ENCODE peak calls at places on chromosomes 6 and 20, in five cellular contexts. X is GOT3, E is PC-3, O is NCI-H2029 treated with DMSO at 0.1 percent for 48 hours, J is Right ventricle myocardium superior. A is an unnamed sample.

GRCh38 chr6:37696220-37696840 is 1.4 kb downstream of the MDGA1 start:
- DNase-seq in X (no peak), E (peak), O (no peak), J (no peak), A (peak)

GRCh38 chr20:16647875-16648597 is 74.8 kb upstream of the KIF16B start:
- DNase-seq in X (no peak), E (no peak), O (no peak), J (no peak), A (no peak)

GRCh38 chr6:110517034-110517433 is 40.6 kb upstream of the SLC22A16 start:
- DNase-seq in X (no peak), E (peak), O (no peak), J (no peak), A (no peak)

GRCh38 chr20:24403410-24403809 is 66.0 kb upstream of the SYNDIG1 start:
- DNase-seq in X (no peak), E (no peak), O (no peak), J (no peak), A (no peak)

GRCh38 chr6:11700118-11700718 is 78.4 kb downstream of the ADTRP start:
- DNase-seq in X (no peak), E (peak), O (peak), J (no peak), A (no peak)

GRCh38 chr6:72911463-72912153 is 289.7 kb downstream of the KCNQ5 start:
- DNase-seq in X (no peak), E (peak), O (peak), J (no peak), A (no peak)

GRCh38 chr6:71289039-71289801 is 609 bp downstream of the OGFRL1 start:
- DNase-seq in X (no peak), E (peak), O (no peak), J (peak), A (peak)

GRCh38 chr20:13119583-13119982 is 101.5 kb upstream of the ISM1 start:
- DNase-seq in X (no peak), E (peak), O (peak), J (no peak), A (no peak)

GRCh38 chr20:1185781-1186334 is 1.1 kb upstream of the TMEM74B start:
- DNase-seq in X (no peak), E (peak), O (peak), J (peak), A (peak)

GRCh38 chr6:56314683-56315523 is 67.5 kb upstream of the COL21A1 start:
- DNase-seq in X (no peak), E (peak), O (peak), J (no peak), A (no peak)

GRCh38 chr6:163579111-163579879 is 164.8 kb downstream of the QKI start:
- DNase-seq in X (no peak), E (no peak), O (no peak), J (no peak), A (peak)

A was measured in psoas muscle.